ENCODE peak calls at places on chromosomes 2 and 18, in six cellular contexts. U is activated B cell treated with CpG ODN at 0.5 μM for 24 hours, R is LoVo, P is AG04450, Q is fibroblast of lung, V is astrocyte of the spinal cord. E is an unnamed sample.

GRCh38 chr18:66872277-66872676 is 268.4 kb upstream of the CDH19 start:
- DNase-seq in U (no peak), R (peak; percentile 9), P (no peak), Q (peak; percentile 19), V (peak; percentile 25), E (no peak)

GRCh38 chr2:21759819-21760218 is 636.1 kb downstream of the TDRD15 start:
- DNase-seq in U (no peak), R (no peak), P (no peak), Q (no peak), V (no peak), E (no peak)

GRCh38 chr2:60290534-60290933 is 262.9 kb downstream of the BCL11A start:
- DNase-seq in U (no peak), R (no peak), P (no peak), Q (no peak), V (no peak), E (no peak)

GRCh38 chr2:24970483-24971299 is 1.1 kb downstream of the DNAJC27 start:
- DNase-seq in U (no peak), R (peak; percentile 2), P (no peak), Q (peak; percentile 51), V (no peak), E (no peak)

GRCh38 chr18:6487968-6488367 is 73.3 kb upstream of the L3MBTL4 start:
- DNase-seq in U (no peak), R (no peak), P (no peak), Q (no peak), V (no peak), E (no peak)

GRCh38 chr18:9535430-9535972 is 60.2 kb downstream of the RALBP1 start:
- DNase-seq in U (no peak), R (no peak), P (peak; percentile 86), Q (peak; percentile 85), V (peak; percentile 92), E (no peak)

GRCh38 chr18:25786778-25787177 is 303.6 kb downstream of the SS18 start:
- DNase-seq in U (no peak), R (no peak), P (peak; percentile 29), Q (peak; percentile 92), V (peak; percentile 80), E (no peak)

GRCh38 chr2:109376115-109376514 is 237.7 kb downstream of the SEPTIN10 start:
- DNase-seq in U (no peak), R (no peak), P (no peak), Q (peak; percentile 44), V (peak; percentile 48), E (no peak)

GRCh38 chr2:41736105-41736567 is 311.7 kb upstream of the PKDCC start:
- DNase-seq in U (no peak), R (no peak), P (no peak), Q (peak; percentile 11), V (no peak), E (no peak)

GRCh38 chr2:219658447-219658846 is 31.0 kb downstream of the SLC4A3 start:
- DNase-seq in U (no peak), R (no peak), P (no peak), Q (peak; percentile 60), V (peak; percentile 57), E (no peak)

GRCh38 chr18:22194151-22194598 is 24.8 kb downstream of the GATA6 start:
- DNase-seq in U (no peak), R (peak; percentile 62), P (no peak), Q (no peak), V (no peak), E (no peak)

GRCh38 chr2:238097201-238097987 is 2.7 kb upstream of the ESPNL start:
- DNase-seq in U (no peak), R (no peak), P (no peak), Q (no peak), V (no peak), E (no peak)

GRCh38 chr2:102839668-102840388 is 78.0 kb downstream of the TMEM182 start:
- DNase-seq in U (no peak), R (peak; percentile 24), P (peak; percentile 10), Q (peak; percentile 12), V (peak; percentile 49), E (no peak)

GRCh38 chr18:48931680-48932461 is 18.9 kb downstream of the SMAD7 start:
- DNase-seq in U (no peak), R (no peak), P (no peak), Q (no peak), V (no peak), E (no peak)

GRCh38 chr2:159585607-159586006 is 30.7 kb downstream of the BAZ2B start:
- DNase-seq in U (no peak), R (no peak), P (no peak), Q (no peak), V (no peak), E (no peak)

GRCh38 chr2:26469092-26469710 is 8.7 kb downstream of the OTOF start:
- DNase-seq in U (no peak), R (peak; percentile 15), P (peak; percentile 13), Q (peak; percentile 39), V (peak; percentile 71), E (peak; percentile 4)

GRCh38 chr2:180747728-180748127 is 232.7 kb upstream of the UBE2E3 start:
- DNase-seq in U (no peak), R (peak; percentile 30), P (no peak), Q (peak; percentile 54), V (peak; percentile 16), E (no peak)

GRCh38 chr2:40401896-40402295 is 50.0 kb downstream of the SLC8A1 start:
- DNase-seq in U (no peak), R (peak; percentile 37), P (peak; percentile 49), Q (peak; percentile 94), V (peak; percentile 88), E (no peak)

GRCh38 chr2:170271340-170271739 is 93.4 kb downstream of the MYO3B start:
- DNase-seq in U (no peak), R (no peak), P (no peak), Q (no peak), V (no peak), E (no peak)

GRCh38 chr18:36308711-36309435 is 11.4 kb downstream of the FHOD3 start:
- DNase-seq in U (no peak), R (no peak), P (no peak), Q (no peak), V (no peak), E (no peak)

GRCh38 chr2:150909613-150910012 is 352.1 kb downstream of the RBM43 start:
- DNase-seq in U (no peak), R (no peak), P (no peak), Q (no peak), V (no peak), E (no peak)

GRCh38 chr2:6846967-6847695 is 18.6 kb downstream of the CMPK2 start:
- DNase-seq in U (no peak), R (no peak), P (no peak), Q (no peak), V (no peak), E (no peak)

GRCh38 chr2:96505231-96505889 is at the start of gene NEURL3:
- DNase-seq in U (no peak), R (peak; percentile 60), P (no peak), Q (peak; percentile 62), V (peak; percentile 15), E (no peak)

GRCh38 chr2:127653421-127654083 is 7.6 kb downstream of the GPR17 start:
- DNase-seq in U (no peak), R (no peak), P (no peak), Q (peak; percentile 26), V (no peak), E (no peak)

GRCh38 chr2:156455366-156455975 is 19.3 kb downstream of the GPD2 start:
- DNase-seq in U (no peak), R (peak; percentile 84), P (no peak), Q (peak; percentile 58), V (peak; percentile 49), E (no peak)

GRCh38 chr2:227376911-227377396 is 2.2 kb downstream of the TM4SF20 start:
- DNase-seq in U (no peak), R (peak; percentile 39), P (peak; percentile 23), Q (peak; percentile 38), V (no peak), E (no peak)

GRCh38 chr2:6788614-6789013 is 77.1 kb downstream of the CMPK2 start:
- DNase-seq in U (no peak), R (no peak), P (no peak), Q (no peak), V (no peak), E (no peak)

GRCh38 chr2:129299756-129300155 is 679.7 kb upstream of the RAB6C start:
- DNase-seq in U (no peak), R (no peak), P (no peak), Q (no peak), V (no peak), E (no peak)

GRCh38 chr18:5894613-5895299 is 566 bp downstream of the TMEM200C start:
- DNase-seq in U (peak; percentile 14), R (no peak), P (no peak), Q (peak; percentile 27), V (no peak), E (no peak)

E was measured in T follicular helper cell.